ENCODE peak calls at places on chromosomes 1 and 21, in seven cellular contexts. One of them, this sample, is unnamed. For H3K36me3, the result is how much of the 10 kb centered on the place peaks cover.

GRCh38 chr1:183264132-183264531 is 78.1 kb downstream of the LAMC2 start:
- DNase-seq in transverse colon: no peak
- DNase-seq in tibial nerve: no peak
- DNase-seq in left lung: no peak
- DNase-seq in HCT116: no peak
- DNase-seq in heart left ventricle: no peak
- DNase-seq in CD8-positive, alpha-beta memory T cell: no peak
- DNase-seq in this sample: no peak

GRCh38 chr1:17976843-17977242 is 130.8 kb upstream of the IGSF21 start:
- DNase-seq in transverse colon: no peak
- DNase-seq in tibial nerve: no peak
- DNase-seq in left lung: no peak
- DNase-seq in HCT116: no peak
- DNase-seq in heart left ventricle: no peak
- DNase-seq in CD8-positive, alpha-beta memory T cell: no peak
- DNase-seq in this sample: no peak

GRCh38 chr1:180527270-180527669 is 24.9 kb upstream of the ACBD6 start:
- DNase-seq in transverse colon: no peak
- DNase-seq in tibial nerve: no peak
- DNase-seq in left lung: no peak
- DNase-seq in HCT116: no peak
- DNase-seq in heart left ventricle: no peak
- DNase-seq in CD8-positive, alpha-beta memory T cell: no peak
- DNase-seq in this sample: no peak

GRCh38 chr1:81414417-81415087 is 386.2 kb upstream of the ADGRL2 start:
- DNase-seq in transverse colon: peak
- DNase-seq in tibial nerve: peak
- DNase-seq in left lung: peak
- DNase-seq in HCT116: peak
- DNase-seq in heart left ventricle: peak
- DNase-seq in CD8-positive, alpha-beta memory T cell: no peak
- DNase-seq in this sample: peak

GRCh38 chr1:77063118-77063517 is 156.1 kb downstream of the PIGK start:
- DNase-seq in transverse colon: no peak
- DNase-seq in tibial nerve: no peak
- DNase-seq in left lung: no peak
- DNase-seq in HCT116: no peak
- DNase-seq in heart left ventricle: no peak
- DNase-seq in CD8-positive, alpha-beta memory T cell: no peak
- DNase-seq in this sample: no peak

GRCh38 chr1:164716992-164717703 is 158.2 kb downstream of the PBX1 start:
- DNase-seq in transverse colon: no peak
- DNase-seq in tibial nerve: no peak
- DNase-seq in left lung: no peak
- DNase-seq in HCT116: no peak
- DNase-seq in heart left ventricle: no peak
- DNase-seq in CD8-positive, alpha-beta memory T cell: no peak
- DNase-seq in this sample: no peak

GRCh38 chr1:56573311-56573710 is 6.1 kb downstream of the PLPP3 start:
- DNase-seq in transverse colon: no peak
- DNase-seq in tibial nerve: peak
- DNase-seq in left lung: no peak
- DNase-seq in HCT116: no peak
- DNase-seq in heart left ventricle: no peak
- DNase-seq in CD8-positive, alpha-beta memory T cell: no peak
- DNase-seq in this sample: no peak

GRCh38 chr21:26546698-26547097 is 26.4 kb downstream of the CYYR1 start:
- DNase-seq in transverse colon: no peak
- DNase-seq in tibial nerve: no peak
- DNase-seq in left lung: peak
- DNase-seq in HCT116: no peak
- DNase-seq in heart left ventricle: peak
- DNase-seq in CD8-positive, alpha-beta memory T cell: no peak
- DNase-seq in this sample: no peak

GRCh38 chr1:163673076-163673475 is 351.3 kb downstream of the NUF2 start:
- DNase-seq in transverse colon: no peak
- DNase-seq in tibial nerve: no peak
- DNase-seq in left lung: no peak
- DNase-seq in HCT116: no peak
- DNase-seq in heart left ventricle: no peak
- DNase-seq in CD8-positive, alpha-beta memory T cell: no peak
- DNase-seq in this sample: no peak

GRCh38 chr1:209583408-209583807 is at the start of gene CAMK1G:
- DNase-seq in transverse colon: no peak
- DNase-seq in tibial nerve: no peak
- DNase-seq in left lung: no peak
- DNase-seq in HCT116: no peak
- DNase-seq in heart left ventricle: no peak
- DNase-seq in CD8-positive, alpha-beta memory T cell: no peak
- DNase-seq in this sample: no peak

GRCh38 chr21:33441489-33442477 is 38.0 kb downstream of the TMEM50B start:
- DNase-seq in transverse colon: peak
- DNase-seq in tibial nerve: no peak
- DNase-seq in left lung: no peak
- DNase-seq in HCT116: no peak
- DNase-seq in heart left ventricle: peak
- DNase-seq in CD8-positive, alpha-beta memory T cell: peak
- DNase-seq in this sample: no peak

DNA sequence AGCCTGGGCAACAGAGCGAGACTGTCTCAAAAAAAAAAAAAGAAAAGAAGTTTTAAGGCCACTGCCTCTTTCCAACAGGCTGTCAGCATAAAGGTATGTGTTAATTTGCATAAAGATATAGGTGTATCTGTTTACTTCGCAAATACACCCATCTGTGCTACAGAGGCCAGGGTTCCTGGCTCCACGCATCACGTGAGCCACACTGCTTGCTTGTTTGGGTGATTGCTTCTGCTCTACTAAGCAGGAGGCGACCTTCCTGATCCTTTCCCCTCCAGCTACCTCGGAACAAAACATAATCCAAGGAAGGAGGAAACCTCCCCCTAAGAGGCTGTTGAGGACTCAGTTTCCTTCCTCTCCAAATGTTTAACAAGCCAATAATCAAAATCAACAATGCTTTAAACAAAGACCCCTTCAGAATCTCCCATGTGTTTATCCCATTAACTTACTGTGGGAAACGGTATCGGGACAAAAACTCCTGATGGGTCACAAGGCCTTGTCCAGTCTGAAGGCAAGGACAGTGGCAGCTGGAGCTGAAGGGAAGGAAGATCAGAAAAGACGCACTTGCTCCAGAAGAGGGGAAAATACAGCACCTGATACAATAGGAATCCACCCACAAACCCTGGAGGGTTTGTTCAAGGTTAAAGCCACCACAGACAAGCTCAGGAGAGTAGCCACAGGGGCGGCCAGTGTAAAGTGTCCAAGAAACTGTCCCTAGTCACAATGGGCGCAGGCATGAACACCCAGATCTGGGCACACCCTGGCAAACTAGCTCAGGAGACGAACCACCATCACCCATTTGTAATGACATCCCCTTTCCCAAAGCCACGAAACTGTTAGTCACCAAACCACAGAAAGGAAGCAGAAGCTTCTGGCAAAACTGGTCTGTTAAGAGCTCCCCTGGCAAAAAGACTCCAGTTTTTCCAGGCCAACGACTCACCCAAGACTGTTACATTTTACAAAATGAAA is 17.2 kb downstream of the CTNNBIP1 start:
- DNase-seq in transverse colon: peak
- DNase-seq in tibial nerve: no peak
- DNase-seq in left lung: no peak
- DNase-seq in HCT116: peak
- DNase-seq in heart left ventricle: peak
- DNase-seq in CD8-positive, alpha-beta memory T cell: no peak
- DNase-seq in this sample: no peak
- H3K4me3 ChIP-seq in transverse colon: no peak
- H3K4me3 ChIP-seq in tibial nerve: no peak
- H3K4me3 ChIP-seq in left lung: no peak
- H3K4me3 ChIP-seq in HCT116: peak
- H3K4me3 ChIP-seq in heart left ventricle: peak
- H3K4me3 ChIP-seq in CD8-positive, alpha-beta memory T cell: no peak
- H3K4me3 ChIP-seq in this sample: no peak

GRCh38 chr1:6090996-6091822 is 45.5 kb downstream of the KCNAB2 start:
- DNase-seq in transverse colon: no peak
- DNase-seq in tibial nerve: no peak
- DNase-seq in left lung: peak
- DNase-seq in HCT116: no peak
- DNase-seq in heart left ventricle: no peak
- DNase-seq in CD8-positive, alpha-beta memory T cell: no peak
- DNase-seq in this sample: no peak

GRCh38 chr1:6091823-6092109 is 46.1 kb downstream of the KCNAB2 start:
- DNase-seq in transverse colon: no peak
- DNase-seq in tibial nerve: no peak
- DNase-seq in left lung: peak
- DNase-seq in HCT116: no peak
- DNase-seq in heart left ventricle: no peak
- DNase-seq in CD8-positive, alpha-beta memory T cell: no peak
- DNase-seq in this sample: no peak

GRCh38 chr1:6088956-6089355 is 43.3 kb downstream of the KCNAB2 start:
- DNase-seq in transverse colon: no peak
- DNase-seq in tibial nerve: no peak
- DNase-seq in left lung: no peak
- DNase-seq in HCT116: no peak
- DNase-seq in heart left ventricle: no peak
- DNase-seq in CD8-positive, alpha-beta memory T cell: no peak
- DNase-seq in this sample: no peak

GRCh38 chr1:6092211-6092610 is 46.5 kb downstream of the KCNAB2 start:
- DNase-seq in transverse colon: no peak
- DNase-seq in tibial nerve: no peak
- DNase-seq in left lung: peak
- DNase-seq in HCT116: no peak
- DNase-seq in heart left ventricle: no peak
- DNase-seq in CD8-positive, alpha-beta memory T cell: no peak
- DNase-seq in this sample: no peak

DNA sequence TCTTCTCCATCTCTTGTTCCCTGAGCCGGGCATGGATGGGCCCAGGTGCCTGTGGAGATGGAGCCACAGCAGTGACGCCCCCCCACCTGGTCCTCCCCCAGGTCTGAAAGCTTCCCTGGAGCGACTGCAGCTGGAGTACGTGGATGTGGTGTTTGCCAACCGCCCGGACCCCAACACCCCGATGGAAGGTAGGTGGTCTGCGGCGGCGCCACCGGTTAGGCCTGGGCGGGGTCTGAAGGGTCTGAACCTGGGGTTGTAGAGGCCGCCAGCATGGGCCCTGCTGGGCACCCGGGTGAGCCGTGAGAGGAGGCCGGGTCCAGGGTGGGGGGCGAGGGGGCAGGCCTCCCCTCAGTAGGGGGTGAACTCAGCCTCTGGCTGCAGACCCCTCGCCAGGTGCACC is 44.6 kb downstream of the KCNAB2 start:
- DNase-seq in transverse colon: no peak
- DNase-seq in tibial nerve: no peak
- DNase-seq in left lung: peak
- DNase-seq in HCT116: no peak
- DNase-seq in heart left ventricle: no peak
- DNase-seq in CD8-positive, alpha-beta memory T cell: no peak
- DNase-seq in this sample: no peak
- H3K36me3 ChIP-seq in transverse colon: under half
- H3K36me3 ChIP-seq in tibial nerve: under half
- H3K36me3 ChIP-seq in left lung: half or more
- H3K36me3 ChIP-seq in HCT116: under half
- H3K36me3 ChIP-seq in heart left ventricle: under half
- H3K36me3 ChIP-seq in CD8-positive, alpha-beta memory T cell: under half
- H3K36me3 ChIP-seq in this sample: under half

DNA sequence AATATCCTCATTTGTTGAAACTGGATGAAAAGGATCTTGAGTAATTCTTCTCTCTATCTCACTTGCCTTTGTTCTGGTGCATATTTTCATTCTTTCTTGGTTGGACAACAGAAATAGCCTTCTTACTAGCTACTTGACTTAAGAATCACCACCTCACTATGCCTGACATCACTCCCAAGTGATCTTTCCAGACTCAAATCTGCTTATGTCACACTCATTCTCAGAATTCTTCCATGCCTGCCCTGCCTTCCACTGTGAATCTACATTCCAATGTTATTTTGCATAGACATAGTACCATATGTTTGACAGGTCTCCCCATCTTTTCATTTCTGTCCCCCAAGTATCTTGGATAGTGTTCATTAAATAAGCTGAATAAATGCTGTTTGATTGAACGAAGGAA is 78.5 kb upstream of the DPYD start:
- DNase-seq in transverse colon: no peak
- DNase-seq in tibial nerve: no peak
- DNase-seq in left lung: no peak
- DNase-seq in HCT116: no peak
- DNase-seq in heart left ventricle: no peak
- DNase-seq in CD8-positive, alpha-beta memory T cell: no peak
- DNase-seq in this sample: no peak
- H3K27ac ChIP-seq in transverse colon: no peak
- H3K27ac ChIP-seq in tibial nerve: no peak
- H3K27ac ChIP-seq in left lung: no peak
- H3K27ac ChIP-seq in HCT116: no peak
- H3K27ac ChIP-seq in heart left ventricle: no peak
- H3K27ac ChIP-seq in CD8-positive, alpha-beta memory T cell: no peak
- H3K27ac ChIP-seq in this sample: no peak

GRCh38 chr1:237013608-237014007 is 9.4 kb upstream of the MT1HL1 start:
- DNase-seq in transverse colon: no peak
- DNase-seq in tibial nerve: no peak
- DNase-seq in left lung: no peak
- DNase-seq in HCT116: no peak
- DNase-seq in heart left ventricle: no peak
- DNase-seq in CD8-positive, alpha-beta memory T cell: no peak
- DNase-seq in this sample: no peak

GRCh38 chr1:237012361-237012760 is 8.1 kb upstream of the MT1HL1 start:
- DNase-seq in transverse colon: no peak
- DNase-seq in tibial nerve: no peak
- DNase-seq in left lung: no peak
- DNase-seq in HCT116: no peak
- DNase-seq in heart left ventricle: no peak
- DNase-seq in CD8-positive, alpha-beta memory T cell: no peak
- DNase-seq in this sample: no peak

GRCh38 chr1:237011432-237011831 is 7.2 kb upstream of the MT1HL1 start:
- DNase-seq in transverse colon: no peak
- DNase-seq in tibial nerve: no peak
- DNase-seq in left lung: no peak
- DNase-seq in HCT116: no peak
- DNase-seq in heart left ventricle: no peak
- DNase-seq in CD8-positive, alpha-beta memory T cell: no peak
- DNase-seq in this sample: no peak

GRCh38 chr1:237016626-237017025 is 12.4 kb upstream of the MT1HL1 start:
- DNase-seq in transverse colon: no peak
- DNase-seq in tibial nerve: no peak
- DNase-seq in left lung: no peak
- DNase-seq in HCT116: no peak
- DNase-seq in heart left ventricle: no peak
- DNase-seq in CD8-positive, alpha-beta memory T cell: no peak
- DNase-seq in this sample: no peak

DNA sequence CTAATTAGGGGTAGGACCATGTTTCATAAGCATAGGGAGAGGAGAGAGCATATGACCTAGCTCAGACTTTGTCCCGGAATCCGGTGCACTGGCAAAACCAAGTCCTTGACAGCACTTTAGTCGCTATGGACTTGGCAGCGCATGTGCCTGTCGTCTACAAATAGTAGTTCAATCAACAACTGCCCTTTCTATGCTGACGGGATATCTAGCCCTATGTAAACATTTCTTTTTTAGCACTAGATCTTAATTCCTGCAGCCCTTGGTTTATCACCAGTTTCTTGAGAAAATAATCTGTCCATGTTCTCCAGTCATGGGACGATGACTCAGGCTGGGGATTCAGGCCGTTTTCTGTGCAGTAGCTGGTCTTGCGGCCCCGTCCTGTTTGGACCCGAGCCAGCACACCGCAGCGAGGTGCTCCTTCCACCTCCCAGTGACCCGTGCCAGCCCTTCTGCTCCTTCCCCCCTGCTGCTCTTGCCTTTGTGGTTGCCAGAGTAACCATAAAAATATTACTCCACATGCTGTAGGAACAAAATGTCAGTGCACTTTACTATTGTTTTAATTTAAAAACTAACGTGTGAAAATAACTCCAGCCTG is 8.6 kb upstream of the MT1HL1 start:
- DNase-seq in transverse colon: peak
- DNase-seq in tibial nerve: no peak
- DNase-seq in left lung: peak
- DNase-seq in HCT116: no peak
- DNase-seq in heart left ventricle: peak
- DNase-seq in CD8-positive, alpha-beta memory T cell: no peak
- DNase-seq in this sample: peak
- H3K4me3 ChIP-seq in transverse colon: peak
- H3K4me3 ChIP-seq in tibial nerve: no peak
- H3K4me3 ChIP-seq in left lung: no peak
- H3K4me3 ChIP-seq in HCT116: no peak
- H3K4me3 ChIP-seq in heart left ventricle: no peak
- H3K4me3 ChIP-seq in CD8-positive, alpha-beta memory T cell: no peak
- H3K4me3 ChIP-seq in this sample: no peak

This sample was measured in ascending aorta.